ENCODE peak calls at places on chromosomes 11 and 22, in six cellular contexts. One of them, this sample, is unnamed.

GRCh38 chr11:97525273-97525672 is 1135.5 kb downstream of the JRKL start:
- DNase-seq in K562: no peak
- DNase-seq in GM12878: no peak
- DNase-seq in GM23338: no peak
- DNase-seq in HepG2: no peak
- DNase-seq in WTC11: no peak
- DNase-seq in this sample: no peak

GRCh38 chr11:126282361-126282741 is 542 bp upstream of the TIRAP start:
- DNase-seq in HepG2: peak; percentile 18
- DNase-seq in GM23338: peak; percentile 74
- DNase-seq in GM12878: no peak
- DNase-seq in K562: no peak
- DNase-seq in WTC11: peak; percentile 57
- DNase-seq in this sample: peak; percentile 64

GRCh38 chr22:50620861-50621490 is 7.0 kb downstream of the ARSA start:
- DNase-seq in K562: no peak
- DNase-seq in GM23338: no peak
- DNase-seq in GM12878: peak; percentile 86
- DNase-seq in WTC11: no peak
- DNase-seq in HepG2: peak; percentile 25
- DNase-seq in this sample: no peak

GRCh38 chr11:14904745-14905103 is 12.7 kb upstream of the CYP2R1 start:
- DNase-seq in WTC11: peak; percentile 91
- DNase-seq in K562: no peak
- DNase-seq in HepG2: no peak
- DNase-seq in GM23338: peak; percentile 87
- DNase-seq in GM12878: no peak
- DNase-seq in this sample: peak; percentile 96

GRCh38 chr11:101441747-101442146 is 142.1 kb downstream of the TRPC6 start:
- DNase-seq in K562: no peak
- DNase-seq in GM23338: no peak
- DNase-seq in GM12878: no peak
- DNase-seq in HepG2: no peak
- DNase-seq in WTC11: no peak
- DNase-seq in this sample: no peak

GRCh38 chr22:22720724-22721261 is 76.4 kb downstream of the GGTLC2 start:
- DNase-seq in K562: no peak
- DNase-seq in GM12878: peak; percentile 62
- DNase-seq in WTC11: no peak
- DNase-seq in GM23338: no peak
- DNase-seq in HepG2: no peak
- DNase-seq in this sample: no peak

GRCh38 chr11:68976563-68976962 is 4.2 kb downstream of the MRGPRD start:
- DNase-seq in GM12878: no peak
- DNase-seq in K562: no peak
- DNase-seq in WTC11: peak; percentile 6
- DNase-seq in GM23338: no peak
- DNase-seq in HepG2: no peak
- DNase-seq in this sample: no peak

GRCh38 chr11:75492181-75492820 is 33.4 kb downstream of the GDPD5 start:
- DNase-seq in WTC11: peak; percentile 32
- DNase-seq in GM23338: peak; percentile 57
- DNase-seq in GM12878: no peak
- DNase-seq in HepG2: no peak
- DNase-seq in K562: peak; percentile 30
- DNase-seq in this sample: no peak

GRCh38 chr22:46083383-46084350 is 66.7 kb upstream of the PPARA start:
- DNase-seq in HepG2: no peak
- DNase-seq in WTC11: no peak
- DNase-seq in K562: no peak
- DNase-seq in GM23338: no peak
- DNase-seq in GM12878: no peak
- DNase-seq in this sample: no peak

GRCh38 chr11:33507967-33508366 is 192.7 kb downstream of the C11orf91 start:
- DNase-seq in K562: peak; percentile 18
- DNase-seq in GM23338: peak; percentile 77
- DNase-seq in WTC11: peak; percentile 16
- DNase-seq in GM12878: no peak
- DNase-seq in HepG2: peak; percentile 21
- DNase-seq in this sample: no peak

GRCh38 chr11:110297082-110297725 is 790 bp upstream of the RDX start:
- DNase-seq in WTC11: no peak
- DNase-seq in GM12878: no peak
- DNase-seq in GM23338: no peak
- DNase-seq in K562: peak; percentile 35
- DNase-seq in HepG2: peak; percentile 43
- DNase-seq in this sample: no peak

GRCh38 chr11:29527391-29527936 is 489.4 kb downstream of the KCNA4 start:
- DNase-seq in WTC11: no peak
- DNase-seq in K562: no peak
- DNase-seq in HepG2: peak; percentile 35
- DNase-seq in GM12878: no peak
- DNase-seq in GM23338: peak; percentile 19
- DNase-seq in this sample: no peak

GRCh38 chr22:24413726-24414385 is 13.5 kb upstream of the ADORA2A start:
- DNase-seq in K562: no peak
- DNase-seq in GM12878: no peak
- DNase-seq in WTC11: no peak
- DNase-seq in GM23338: no peak
- DNase-seq in HepG2: no peak
- DNase-seq in this sample: no peak

GRCh38 chr22:39959640-39960447 is at the start of gene TMA7B:
- DNase-seq in GM23338: peak; percentile 59
- DNase-seq in GM12878: no peak
- DNase-seq in K562: peak; percentile 68
- DNase-seq in WTC11: peak; percentile 31
- DNase-seq in HepG2: no peak
- DNase-seq in this sample: no peak

GRCh38 chr11:81470446-81470845 is 1263.2 kb downstream of the FAM181B start:
- DNase-seq in WTC11: no peak
- DNase-seq in GM23338: no peak
- DNase-seq in GM12878: no peak
- DNase-seq in HepG2: no peak
- DNase-seq in K562: no peak
- DNase-seq in this sample: no peak

GRCh38 chr11:134905513-134905912 is 493.5 kb upstream of the B3GAT1 start:
- DNase-seq in WTC11: no peak
- DNase-seq in K562: no peak
- DNase-seq in HepG2: no peak
- DNase-seq in GM12878: no peak
- DNase-seq in GM23338: no peak
- DNase-seq in this sample: no peak

GRCh38 chr11:18836415-18836814 is 44.8 kb upstream of the PTPN5 start:
- DNase-seq in WTC11: peak; percentile 22
- DNase-seq in GM23338: no peak
- DNase-seq in K562: no peak
- DNase-seq in HepG2: no peak
- DNase-seq in GM12878: no peak
- DNase-seq in this sample: no peak

GRCh38 chr22:46592390-46592872 is 27.8 kb upstream of the GRAMD4 start:
- DNase-seq in GM12878: no peak
- DNase-seq in WTC11: no peak
- DNase-seq in K562: peak; percentile 55
- DNase-seq in GM23338: no peak
- DNase-seq in HepG2: no peak
- DNase-seq in this sample: no peak

GRCh38 chr11:18731949-18732821 is 6.2 kb upstream of the IGSF22 start:
- DNase-seq in GM23338: peak; percentile 56
- DNase-seq in K562: peak; percentile 67
- DNase-seq in HepG2: no peak
- DNase-seq in WTC11: peak; percentile 77
- DNase-seq in GM12878: peak; percentile 24
- DNase-seq in this sample: peak; percentile 90

GRCh38 chr11:894575-895201 is 15.9 kb downstream of the CHID1 start:
- DNase-seq in HepG2: no peak
- DNase-seq in WTC11: peak; percentile 50
- DNase-seq in GM23338: peak; percentile 52
- DNase-seq in K562: peak; percentile 21
- DNase-seq in GM12878: no peak
- DNase-seq in this sample: no peak

GRCh38 chr11:90818196-90818735 is 595.4 kb upstream of the CHORDC1 start:
- DNase-seq in WTC11: no peak
- DNase-seq in GM12878: no peak
- DNase-seq in GM23338: no peak
- DNase-seq in K562: no peak
- DNase-seq in HepG2: no peak
- DNase-seq in this sample: no peak

GRCh38 chr11:116176484-116177005 is 596.2 kb downstream of the BUD13 start:
- DNase-seq in GM23338: no peak
- DNase-seq in WTC11: no peak
- DNase-seq in GM12878: no peak
- DNase-seq in K562: no peak
- DNase-seq in HepG2: no peak
- DNase-seq in this sample: no peak

GRCh38 chr11:10328314-10329090 is 23.6 kb downstream of the ADM start:
- DNase-seq in WTC11: no peak
- DNase-seq in K562: no peak
- DNase-seq in HepG2: no peak
- DNase-seq in GM12878: no peak
- DNase-seq in GM23338: no peak
- DNase-seq in this sample: no peak

GRCh38 chr11:22641559-22641958 is 15.9 kb upstream of the FANCF start:
- DNase-seq in GM12878: no peak
- DNase-seq in K562: no peak
- DNase-seq in HepG2: no peak
- DNase-seq in WTC11: no peak
- DNase-seq in GM23338: no peak
- DNase-seq in this sample: no peak

GRCh38 chr11:64786308-64786707 is 8.0 kb upstream of the SF1 start:
- DNase-seq in WTC11: no peak
- DNase-seq in HepG2: no peak
- DNase-seq in GM12878: no peak
- DNase-seq in K562: no peak
- DNase-seq in GM23338: no peak
- DNase-seq in this sample: no peak

GRCh38 chr11:65487467-65488272 is 11.2 kb upstream of the MALAT1 start:
- DNase-seq in K562: peak; percentile 93
- DNase-seq in GM12878: no peak
- DNase-seq in GM23338: peak; percentile 100
- DNase-seq in WTC11: peak; percentile 96
- DNase-seq in HepG2: peak; percentile 99
- DNase-seq in this sample: peak; percentile 95

GRCh38 chr11:65558002-65558784 is at the start of gene LTBP3:
- DNase-seq in HepG2: peak; percentile 68
- DNase-seq in GM12878: no peak
- DNase-seq in GM23338: peak; percentile 80
- DNase-seq in WTC11: peak; percentile 60
- DNase-seq in K562: peak; percentile 90
- DNase-seq in this sample: peak; percentile 72

GRCh38 chr11:65120831-65121230 is 1.1 kb downstream of the FAU start:
- DNase-seq in HepG2: no peak
- DNase-seq in WTC11: no peak
- DNase-seq in GM12878: no peak
- DNase-seq in K562: no peak
- DNase-seq in GM23338: no peak
- DNase-seq in this sample: no peak

GRCh38 chr11:1107316-1108245 is 32.9 kb downstream of the MUC2 start:
- DNase-seq in GM12878: no peak
- DNase-seq in WTC11: no peak
- DNase-seq in GM23338: no peak
- DNase-seq in K562: no peak
- DNase-seq in HepG2: no peak
- DNase-seq in this sample: no peak

GRCh38 chr11:130397780-130398179 is 30.6 kb downstream of the ADAMTS8 start:
- DNase-seq in WTC11: no peak
- DNase-seq in GM12878: no peak
- DNase-seq in HepG2: no peak
- DNase-seq in K562: no peak
- DNase-seq in GM23338: no peak
- DNase-seq in this sample: no peak

GRCh38 chr11:130399196-130399595 is 29.2 kb downstream of the ADAMTS8 start:
- DNase-seq in GM23338: no peak
- DNase-seq in WTC11: no peak
- DNase-seq in K562: no peak
- DNase-seq in HepG2: no peak
- DNase-seq in GM12878: no peak
- DNase-seq in this sample: no peak

GRCh38 chr11:130403967-130404366 is 24.4 kb downstream of the ADAMTS8 start:
- DNase-seq in GM23338: peak; percentile 96
- DNase-seq in GM12878: no peak
- DNase-seq in K562: no peak
- DNase-seq in WTC11: peak; percentile 47
- DNase-seq in HepG2: no peak
- DNase-seq in this sample: peak; percentile 56

GRCh38 chr11:130403301-130403804 is 25.1 kb downstream of the ADAMTS8 start:
- DNase-seq in K562: no peak
- DNase-seq in GM23338: peak; percentile 51
- DNase-seq in GM12878: no peak
- DNase-seq in WTC11: no peak
- DNase-seq in HepG2: no peak
- DNase-seq in this sample: no peak

GRCh38 chr11:130400793-130401483 is 27.5 kb downstream of the ADAMTS8 start:
- DNase-seq in HepG2: no peak
- DNase-seq in K562: no peak
- DNase-seq in GM23338: no peak
- DNase-seq in GM12878: no peak
- DNase-seq in WTC11: no peak
- DNase-seq in this sample: no peak
- TF ChIP-seq CREB1 in HepG2: no peak
- TF ChIP-seq CREB1 in K562: no peak
- TF ChIP-seq CREB1 in GM23338: no peak
- TF ChIP-seq CREB1 in GM12878: no peak
- TF ChIP-seq CREB1 in WTC11: no peak
- TF ChIP-seq CREB1 in this sample: no peak

GRCh38 chr11:7894251-7894650 is 36.8 kb downstream of the OR10A6 start:
- DNase-seq in GM23338: no peak
- DNase-seq in GM12878: no peak
- DNase-seq in K562: no peak
- DNase-seq in HepG2: no peak
- DNase-seq in WTC11: no peak
- DNase-seq in this sample: no peak
- TF ChIP-seq CREB1 in GM23338: no peak
- TF ChIP-seq CREB1 in GM12878: no peak
- TF ChIP-seq CREB1 in K562: no peak
- TF ChIP-seq CREB1 in HepG2: no peak
- TF ChIP-seq CREB1 in WTC11: no peak
- TF ChIP-seq CREB1 in this sample: no peak

GRCh38 chr22:25572708-25573161 is 8.3 kb downstream of the GRK3 start:
- DNase-seq in GM12878: peak; percentile 80
- DNase-seq in WTC11: no peak
- DNase-seq in GM23338: no peak
- DNase-seq in K562: no peak
- DNase-seq in HepG2: no peak
- DNase-seq in this sample: no peak
- TF ChIP-seq CREB1 in GM12878: no peak
- TF ChIP-seq CREB1 in WTC11: no peak
- TF ChIP-seq CREB1 in GM23338: no peak
- TF ChIP-seq CREB1 in K562: no peak
- TF ChIP-seq CREB1 in HepG2: no peak
- TF ChIP-seq CREB1 in this sample: no peak

DNA sequence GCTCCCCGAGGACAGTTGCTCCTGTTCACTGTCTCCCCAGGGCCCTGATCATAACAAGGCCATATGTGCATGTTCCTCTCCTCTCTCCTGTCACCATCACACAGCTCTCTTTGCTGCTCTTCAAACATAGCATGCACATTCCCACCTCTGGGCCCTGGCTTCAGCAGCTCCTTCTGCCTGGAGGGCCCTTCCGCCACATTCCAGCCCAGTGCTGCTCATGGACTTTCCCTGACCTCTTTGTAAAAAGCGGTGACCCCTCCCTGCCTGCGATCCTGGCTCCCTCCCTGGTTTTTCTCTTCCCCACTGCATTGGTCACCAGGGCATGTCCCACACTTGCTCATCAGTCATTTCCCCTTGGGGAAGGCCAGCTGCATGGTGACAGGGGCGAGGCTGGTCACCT is 98.2 kb downstream of the MYO18B start:
- DNase-seq in WTC11: no peak
- DNase-seq in K562: no peak
- DNase-seq in GM23338: no peak
- DNase-seq in HepG2: no peak
- DNase-seq in GM12878: no peak
- DNase-seq in this sample: peak; percentile 35
- TF ChIP-seq CREB1 in WTC11: no peak
- TF ChIP-seq CREB1 in K562: no peak
- TF ChIP-seq CREB1 in GM23338: no peak
- TF ChIP-seq CREB1 in HepG2: no peak
- TF ChIP-seq CREB1 in GM12878: no peak
- TF ChIP-seq CREB1 in this sample: no peak

This sample was measured in H1.